ENCODE peak calls at places on chromosomes 7 and 10, in eight cellular contexts. L, Z, Q, N, R, H, E and S are unnamed samples.

GRCh38 chr7:122040147-122040546 is 103.9 kb downstream of the AASS start:
- DNase-seq in L (no peak), Z (no peak), Q (no peak), N (no peak), R (no peak), H (no peak), E (no peak), S (no peak)

GRCh38 chr7:30331338-30331737 is 46.9 kb downstream of the ZNRF2 start:
- DNase-seq in L (no peak), Z (no peak), Q (no peak), N (no peak), R (peak; percentile 20), H (no peak), E (no peak), S (no peak)

GRCh38 chr7:22250390-22250789 is 106.6 kb downstream of the RAPGEF5 start:
- DNase-seq in L (no peak), Z (no peak), Q (no peak), N (no peak), R (no peak), H (no peak), E (no peak), S (no peak)

GRCh38 chr7:137025469-137026175 is 157.2 kb downstream of the CHRM2 start:
- DNase-seq in L (no peak), Z (no peak), Q (peak; percentile 35), N (no peak), R (no peak), H (no peak), E (no peak), S (no peak)

GRCh38 chr10:123017421-123018165 is 8.8 kb downstream of the ACADSB start:
- DNase-seq in L (no peak), Z (no peak), Q (no peak), N (no peak), R (no peak), H (no peak), E (no peak), S (no peak)

GRCh38 chr10:55630491-55631056 is 730.5 kb downstream of the ZWINT start:
- DNase-seq in L (no peak), Z (no peak), Q (no peak), N (no peak), R (no peak), H (no peak), E (no peak), S (no peak)

GRCh38 chr10:43623351-43623750 is 17.1 kb downstream of the ZNF485 start:
- DNase-seq in L (no peak), Z (no peak), Q (peak; percentile 24), N (no peak), R (no peak), H (no peak), E (no peak), S (no peak)

GRCh38 chr10:121823993-121824463 is 103.8 kb downstream of the ATE1 start:
- DNase-seq in L (no peak), Z (no peak), Q (peak; percentile 52), N (peak; percentile 46), R (peak; percentile 3), H (no peak), E (no peak), S (no peak)

GRCh38 chr10:1715821-1716220 is 21.5 kb downstream of the ADARB2 start:
- DNase-seq in L (no peak), Z (peak; percentile 17), Q (no peak), N (no peak), R (peak; percentile 16), H (no peak), E (no peak), S (no peak)

GRCh38 chr10:27542812-27543211 is 38.7 kb downstream of the RAB18 start:
- DNase-seq in L (no peak), Z (no peak), Q (peak; percentile 55), N (no peak), R (no peak), H (no peak), E (no peak), S (no peak)

GRCh38 chr7:22666732-22667131 is 60.3 kb upstream of the IL6 start:
- DNase-seq in L (no peak), Z (no peak), Q (peak; percentile 85), N (no peak), R (no peak), H (no peak), E (no peak), S (no peak)